ENCODE peak calls at places on chromosomes 13 and 19, in four cellular contexts. Z is mucosa of gallbladder, H is psoas muscle, W is adrenal gland. F is an unnamed sample.

GRCh38 chr13:42894765-42895181 is 97.3 kb downstream of the EPSTI1 start:
- DNase-seq in H (no peak), W (peak; percentile 79), Z (no peak), F (peak; percentile 43)

GRCh38 chr13:59666504-59666903 is 497.2 kb downstream of the DIAPH3 start:
- DNase-seq in Z (no peak), H (no peak), W (no peak), F (no peak)

GRCh38 chr13:44759222-44759721 is 183.1 kb upstream of the TSC22D1 start:
- DNase-seq in Z (no peak), W (no peak), H (no peak), F (no peak)

GRCh38 chr13:21216332-21216731 is 39.9 kb downstream of the MRPL57 start:
- DNase-seq in W (no peak), Z (no peak), H (no peak), F (no peak)

GRCh38 chr13:113113846-113114271 is 8.3 kb downstream of the F7 start:
- DNase-seq in H (no peak), Z (no peak), W (no peak), F (peak; percentile 10)

GRCh38 chr19:44653977-44654784 is 10.5 kb downstream of the PVR start:
- DNase-seq in Z (peak; percentile 77), H (peak; percentile 72), W (peak; percentile 89), F (peak; percentile 78)

GRCh38 chr13:73058432-73058740 is 419 bp upstream of the KLF5 start:
- DNase-seq in W (no peak), H (no peak), Z (no peak), F (no peak)

GRCh38 chr13:80276371-80277289 is 64.3 kb downstream of the SPRY2 start:
- DNase-seq in Z (no peak), H (no peak), W (no peak), F (no peak)

GRCh38 chr19:6273701-6274601 is 5.8 kb downstream of the MLLT1 start:
- DNase-seq in H (peak; percentile 90), W (peak; percentile 91), Z (peak; percentile 76), F (peak; percentile 92)

GRCh38 chr13:45833663-45834062 is 17.9 kb downstream of the SIAH3 start:
- DNase-seq in H (peak; percentile 71), W (peak; percentile 91), Z (peak; percentile 75), F (peak; percentile 54)

F was measured in left cardiac atrium.